ENCODE peak calls at places on chromosomes 4 and X, in six cellular contexts. One of them, this sample, is unnamed.
A peak's percentile ranks its signal among the peaks of the same experiment; 100 is the strongest.

GRCh38 chrX:155068165-155068564 is 2.8 kb downstream of the CMC4 start:
- DNase-seq in A549: peak; percentile 60
- DNase-seq in neural crest cell: no peak
- DNase-seq in Calu3: no peak
- DNase-seq in activated B cell treated with CpG ODN at 0.5 μM for 24 hours: no peak
- DNase-seq in GM12865: no peak
- DNase-seq in this sample: no peak

GRCh38 chr4:118936406-118936805 is 47.8 kb downstream of the SYNPO2 start:
- DNase-seq in A549: no peak
- DNase-seq in neural crest cell: no peak
- DNase-seq in Calu3: no peak
- DNase-seq in activated B cell treated with CpG ODN at 0.5 μM for 24 hours: no peak
- DNase-seq in GM12865: no peak
- DNase-seq in this sample: no peak

GRCh38 chr4:99960648-99961047 is 10.6 kb upstream of the H2AZ1 start:
- DNase-seq in A549: no peak
- DNase-seq in neural crest cell: no peak
- DNase-seq in Calu3: no peak
- DNase-seq in activated B cell treated with CpG ODN at 0.5 μM for 24 hours: no peak
- DNase-seq in GM12865: no peak
- DNase-seq in this sample: no peak

GRCh38 chr4:99062120-99062519 is 26.5 kb downstream of the ADH5 start:
- DNase-seq in A549: peak; percentile 4
- DNase-seq in neural crest cell: no peak
- DNase-seq in Calu3: no peak
- DNase-seq in activated B cell treated with CpG ODN at 0.5 μM for 24 hours: no peak
- DNase-seq in GM12865: no peak
- DNase-seq in this sample: no peak

GRCh38 chr4:169201144-169202124 is 69.3 kb downstream of the SH3RF1 start:
- DNase-seq in A549: no peak
- DNase-seq in neural crest cell: no peak
- DNase-seq in Calu3: no peak
- DNase-seq in activated B cell treated with CpG ODN at 0.5 μM for 24 hours: no peak
- DNase-seq in GM12865: no peak
- DNase-seq in this sample: no peak

GRCh38 chr4:14247767-14248166 is 620.2 kb upstream of the BOD1L1 start:
- DNase-seq in A549: no peak
- DNase-seq in neural crest cell: no peak
- DNase-seq in Calu3: no peak
- DNase-seq in activated B cell treated with CpG ODN at 0.5 μM for 24 hours: no peak
- DNase-seq in GM12865: no peak
- DNase-seq in this sample: no peak

GRCh38 chrX:31480696-31481095 is 408.9 kb upstream of the FTHL17 start:
- DNase-seq in A549: no peak
- DNase-seq in neural crest cell: no peak
- DNase-seq in Calu3: no peak
- DNase-seq in activated B cell treated with CpG ODN at 0.5 μM for 24 hours: no peak
- DNase-seq in GM12865: no peak
- DNase-seq in this sample: no peak

GRCh38 chr4:108068422-108068821 is 78.7 kb downstream of the HADH start:
- DNase-seq in A549: no peak
- DNase-seq in neural crest cell: no peak
- DNase-seq in Calu3: no peak
- DNase-seq in activated B cell treated with CpG ODN at 0.5 μM for 24 hours: no peak
- DNase-seq in GM12865: no peak
- DNase-seq in this sample: no peak

GRCh38 chr4:89784686-89785227 is 52.2 kb downstream of the SNCA start:
- DNase-seq in A549: no peak
- DNase-seq in neural crest cell: no peak
- DNase-seq in Calu3: no peak
- DNase-seq in activated B cell treated with CpG ODN at 0.5 μM for 24 hours: no peak
- DNase-seq in GM12865: no peak
- DNase-seq in this sample: no peak

GRCh38 chrX:149825424-149825823 is 43.7 kb downstream of the MAGEA9 start:
- DNase-seq in A549: peak; percentile 21
- DNase-seq in neural crest cell: peak; percentile 26
- DNase-seq in Calu3: peak; percentile 56
- DNase-seq in activated B cell treated with CpG ODN at 0.5 μM for 24 hours: no peak
- DNase-seq in GM12865: peak; percentile 41
- DNase-seq in this sample: no peak
- TF ChIP-seq CTCF in A549: peak; percentile 15
- TF ChIP-seq CTCF in neural crest cell: peak; percentile 45
- TF ChIP-seq CTCF in Calu3: peak; percentile 51
- TF ChIP-seq CTCF in activated B cell treated with CpG ODN at 0.5 μM for 24 hours: no peak
- TF ChIP-seq CTCF in GM12865: peak; percentile 37
- TF ChIP-seq CTCF in this sample: peak; percentile 19

GRCh38 chr4:178577933-178578332 is 1135.7 kb upstream of the AGA start:
- DNase-seq in A549: no peak
- DNase-seq in neural crest cell: no peak
- DNase-seq in Calu3: no peak
- DNase-seq in activated B cell treated with CpG ODN at 0.5 μM for 24 hours: no peak
- DNase-seq in GM12865: peak; percentile 1
- DNase-seq in this sample: no peak
- TF ChIP-seq CTCF in A549: no peak
- TF ChIP-seq CTCF in neural crest cell: peak; percentile 28
- TF ChIP-seq CTCF in Calu3: no peak
- TF ChIP-seq CTCF in activated B cell treated with CpG ODN at 0.5 μM for 24 hours: no peak
- TF ChIP-seq CTCF in GM12865: peak; percentile 21
- TF ChIP-seq CTCF in this sample: no peak

GRCh38 chrX:15834827-15835595 is 19.6 kb downstream of the AP1S2 start:
- DNase-seq in A549: no peak
- DNase-seq in neural crest cell: no peak
- DNase-seq in Calu3: no peak
- DNase-seq in activated B cell treated with CpG ODN at 0.5 μM for 24 hours: no peak
- DNase-seq in GM12865: no peak
- DNase-seq in this sample: no peak

GRCh38 chrX:15834051-15834450 is 20.6 kb downstream of the AP1S2 start:
- DNase-seq in A549: no peak
- DNase-seq in neural crest cell: no peak
- DNase-seq in Calu3: no peak
- DNase-seq in activated B cell treated with CpG ODN at 0.5 μM for 24 hours: no peak
- DNase-seq in GM12865: no peak
- DNase-seq in this sample: no peak

GRCh38 chrX:15843960-15844359 is 10.7 kb downstream of the AP1S2 start:
- DNase-seq in A549: no peak
- DNase-seq in neural crest cell: no peak
- DNase-seq in Calu3: no peak
- DNase-seq in activated B cell treated with CpG ODN at 0.5 μM for 24 hours: no peak
- DNase-seq in GM12865: no peak
- DNase-seq in this sample: no peak

DNA sequence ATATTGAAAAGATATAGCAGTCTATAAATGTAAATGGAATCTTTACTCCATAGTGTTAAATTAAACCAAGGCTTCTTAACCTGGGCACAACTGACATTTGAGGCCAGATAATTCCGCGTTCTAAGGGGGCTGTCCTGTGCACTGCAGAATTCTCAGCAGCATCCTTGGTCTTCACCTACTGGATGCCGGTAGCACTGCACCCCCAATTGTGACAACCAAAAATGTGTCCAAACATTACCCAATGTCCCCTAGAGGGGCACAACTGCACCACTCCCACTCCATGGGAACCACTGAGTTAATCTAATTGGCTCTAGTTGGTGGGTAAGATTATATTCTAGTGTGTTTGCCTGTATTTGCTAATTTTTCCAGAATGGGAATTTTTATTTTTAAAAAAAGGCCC is 16.6 kb downstream of the AP1S2 start:
- DNase-seq in A549: peak; percentile 10
- DNase-seq in neural crest cell: peak; percentile 14
- DNase-seq in Calu3: peak; percentile 11
- DNase-seq in activated B cell treated with CpG ODN at 0.5 μM for 24 hours: no peak
- DNase-seq in GM12865: peak; percentile 11
- DNase-seq in this sample: no peak
- TF ChIP-seq CTCF in A549: no peak
- TF ChIP-seq CTCF in neural crest cell: peak; percentile 52
- TF ChIP-seq CTCF in Calu3: no peak
- TF ChIP-seq CTCF in activated B cell treated with CpG ODN at 0.5 μM for 24 hours: no peak
- TF ChIP-seq CTCF in GM12865: peak; percentile 25
- TF ChIP-seq CTCF in this sample: no peak

GRCh38 chr4:75895744-75896314 is 6.4 kb downstream of the PPEF2 start:
- DNase-seq in A549: peak; percentile 27
- DNase-seq in neural crest cell: no peak
- DNase-seq in Calu3: peak; percentile 12
- DNase-seq in activated B cell treated with CpG ODN at 0.5 μM for 24 hours: no peak
- DNase-seq in GM12865: peak; percentile 53
- DNase-seq in this sample: no peak
- TF ChIP-seq CTCF in A549: peak; percentile 57
- TF ChIP-seq CTCF in neural crest cell: peak; percentile 74
- TF ChIP-seq CTCF in Calu3: peak; percentile 28
- TF ChIP-seq CTCF in activated B cell treated with CpG ODN at 0.5 μM for 24 hours: no peak
- TF ChIP-seq CTCF in GM12865: peak; percentile 69
- TF ChIP-seq CTCF in this sample: peak; percentile 59

DNA sequence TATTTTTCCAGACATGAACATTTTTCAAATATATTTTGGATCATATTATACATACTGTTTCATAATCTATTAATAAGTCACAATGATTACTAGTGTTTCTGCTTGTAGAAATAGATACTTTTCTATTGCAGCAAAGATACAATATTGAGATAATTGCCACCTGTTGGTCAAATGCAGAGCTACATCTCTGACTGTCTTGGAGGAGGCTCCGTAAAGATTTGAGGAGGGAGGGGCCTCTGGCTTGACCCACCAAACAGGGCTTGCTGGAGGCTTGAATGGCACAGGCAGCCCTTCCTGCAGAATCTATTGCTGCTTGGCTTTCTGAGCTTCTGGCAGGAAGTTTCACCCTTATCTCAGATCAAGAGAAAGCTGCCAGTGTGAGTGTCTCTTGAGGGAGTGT is 99.3 kb upstream of the ARMCX2 start:
- DNase-seq in A549: peak; percentile 38
- DNase-seq in neural crest cell: peak; percentile 12
- DNase-seq in Calu3: peak; percentile 27
- DNase-seq in activated B cell treated with CpG ODN at 0.5 μM for 24 hours: no peak
- DNase-seq in GM12865: peak; percentile 50
- DNase-seq in this sample: peak; percentile 8
- TF ChIP-seq CTCF in A549: peak; percentile 39
- TF ChIP-seq CTCF in neural crest cell: peak; percentile 63
- TF ChIP-seq CTCF in Calu3: no peak
- TF ChIP-seq CTCF in activated B cell treated with CpG ODN at 0.5 μM for 24 hours: no peak
- TF ChIP-seq CTCF in GM12865: peak; percentile 37
- TF ChIP-seq CTCF in this sample: peak; percentile 54

This sample was measured in AG09319.